ENCODE peak calls at places on chromosomes 6 and 20, in nine cellular contexts. Q, K, N, W, Z, A, U, Y and G are unnamed samples.

GRCh38 chr6:5998741-5999687 is 7.7 kb downstream of the NRN1 start:
- DNase-seq in Q (peak), K (peak), N (no peak), W (no peak), Z (no peak), A (no peak), U (no peak), Y (no peak), G (no peak)

GRCh38 chr6:168517742-168518347 is 76.9 kb downstream of the SMOC2 start:
- DNase-seq in Q (no peak), K (no peak), N (no peak), W (no peak), Z (no peak), A (no peak), U (no peak), Y (no peak), G (no peak)

GRCh38 chr6:16759646-16760535 is 1.4 kb downstream of the ATXN1 start:
- DNase-seq in Q (peak), K (peak), N (peak), W (peak), Z (peak), A (peak), U (peak), Y (peak), G (peak)

GRCh38 chr20:15487030-15487429 is 1086.2 kb downstream of the KIF16B start:
- DNase-seq in Q (no peak), K (peak), N (no peak), W (no peak), Z (no peak), A (no peak), U (no peak), Y (no peak), G (no peak)

GRCh38 chr6:163745566-163746400 is 331.3 kb downstream of the QKI start:
- DNase-seq in Q (no peak), K (peak), N (no peak), W (no peak), Z (peak), A (no peak), U (no peak), Y (peak), G (peak)

GRCh38 chr6:7535498-7535897 is 6.0 kb upstream of the DSP start:
- DNase-seq in Q (no peak), K (peak), N (no peak), W (no peak), Z (no peak), A (no peak), U (no peak), Y (no peak), G (peak)

GRCh38 chr6:5173862-5174643 is 86.7 kb downstream of the LYRM4 start:
- DNase-seq in Q (no peak), K (no peak), N (no peak), W (peak), Z (no peak), A (peak), U (no peak), Y (no peak), G (no peak)

GRCh38 chr6:109023348-109023925 is 71.2 kb downstream of the SESN1 start:
- DNase-seq in Q (no peak), K (no peak), N (no peak), W (no peak), Z (no peak), A (no peak), U (no peak), Y (no peak), G (no peak)

GRCh38 chr6:142680308-142680707 is 264.7 kb downstream of the HIVEP2 start:
- DNase-seq in Q (no peak), K (peak), N (no peak), W (peak), Z (peak), A (no peak), U (peak), Y (no peak), G (peak)

GRCh38 chr20:846894-847278 is 13.4 kb downstream of the FAM110A start:
- DNase-seq in Q (no peak), K (no peak), N (no peak), W (peak), Z (peak), A (peak), U (no peak), Y (no peak), G (no peak)

GRCh38 chr6:90715093-90715655 is 128.3 kb upstream of the MAP3K7 start:
- DNase-seq in Q (no peak), K (no peak), N (peak), W (no peak), Z (no peak), A (no peak), U (no peak), Y (peak), G (peak)

GRCh38 chr6:14642106-14642505 is 524.5 kb downstream of the CD83 start:
- DNase-seq in Q (no peak), K (no peak), N (no peak), W (no peak), Z (no peak), A (no peak), U (no peak), Y (no peak), G (no peak)

GRCh38 chr6:159074120-159074684 is 29.4 kb upstream of the TAGAP start:
- DNase-seq in Q (peak), K (peak), N (no peak), W (no peak), Z (no peak), A (peak), U (no peak), Y (peak), G (peak)

GRCh38 chr6:31922942-31923341 is 4.6 kb upstream of the C2 start:
- DNase-seq in Q (no peak), K (no peak), N (no peak), W (no peak), Z (no peak), A (peak), U (no peak), Y (no peak), G (no peak)

GRCh38 chr6:161029195-161029809 is 37.7 kb downstream of the MAP3K4 start:
- DNase-seq in Q (no peak), K (peak), N (no peak), W (no peak), Z (no peak), A (peak), U (no peak), Y (no peak), G (peak)

GRCh38 chr6:63245420-63245819 is 34.2 kb downstream of the FKBP1C start:
- DNase-seq in Q (no peak), K (no peak), N (no peak), W (no peak), Z (no peak), A (no peak), U (no peak), Y (no peak), G (no peak)

GRCh38 chr6:47938411-47938810 is 156.6 kb downstream of the OPN5 start:
- DNase-seq in Q (no peak), K (no peak), N (no peak), W (no peak), Z (no peak), A (no peak), U (no peak), Y (no peak), G (no peak)

GRCh38 chr6:63731946-63732735 is 96.5 kb downstream of the PHF3 start:
- DNase-seq in Q (no peak), K (no peak), N (no peak), W (no peak), Z (no peak), A (no peak), U (no peak), Y (no peak), G (peak)

GRCh38 chr20:53081916-53082863 is 110.0 kb downstream of the TSHZ2 start:
- DNase-seq in Q (no peak), K (no peak), N (no peak), W (no peak), Z (no peak), A (no peak), U (no peak), Y (no peak), G (peak)

GRCh38 chr20:52972190-52972937 is at the start of gene TSHZ2:
- DNase-seq in Q (peak), K (peak), N (peak), W (no peak), Z (peak), A (peak), U (peak), Y (peak), G (peak)

GRCh38 chr20:38554986-38555385 is 26.0 kb upstream of the ADIG start:
- DNase-seq in Q (no peak), K (no peak), N (no peak), W (no peak), Z (no peak), A (no peak), U (no peak), Y (peak), G (no peak)

GRCh38 chr6:150380256-150380655 is 11.4 kb downstream of the IYD start:
- DNase-seq in Q (no peak), K (peak), N (no peak), W (no peak), Z (no peak), A (no peak), U (no peak), Y (no peak), G (no peak)

GRCh38 chr20:10972219-10972860 is 298.5 kb upstream of the JAG1 start:
- DNase-seq in Q (no peak), K (no peak), N (no peak), W (no peak), Z (no peak), A (no peak), U (no peak), Y (no peak), G (no peak)

GRCh38 chr6:168675933-168676551 is 235.1 kb downstream of the SMOC2 start:
- DNase-seq in Q (no peak), K (no peak), N (no peak), W (no peak), Z (no peak), A (no peak), U (no peak), Y (no peak), G (no peak)

GRCh38 chr20:22333885-22334545 is 250.4 kb downstream of the FOXA2 start:
- DNase-seq in Q (peak), K (peak), N (peak), W (peak), Z (peak), A (peak), U (peak), Y (peak), G (peak)

GRCh38 chr6:112690497-112691202 is 343.5 kb downstream of the RFPL4B start:
- DNase-seq in Q (peak), K (peak), N (no peak), W (no peak), Z (no peak), A (no peak), U (no peak), Y (no peak), G (no peak)

GRCh38 chr6:170233304-170234205 is 57.3 kb downstream of the DLL1 start:
- DNase-seq in Q (no peak), K (no peak), N (no peak), W (no peak), Z (no peak), A (no peak), U (no peak), Y (no peak), G (no peak)

GRCh38 chr6:34696189-34696738 is 303 bp downstream of the ILRUN start:
- DNase-seq in Q (no peak), K (peak), N (no peak), W (peak), Z (peak), A (no peak), U (no peak), Y (peak), G (peak)

GRCh38 chr6:25902071-25902470 is 28.0 kb upstream of the SLC17A3 start:
- DNase-seq in Q (no peak), K (no peak), N (no peak), W (no peak), Z (no peak), A (peak), U (no peak), Y (no peak), G (no peak)

GRCh38 chr6:41546866-41547798 is 951 bp downstream of the FOXP4 start:
- DNase-seq in Q (peak), K (peak), N (peak), W (no peak), Z (peak), A (peak), U (peak), Y (peak), G (peak)

GRCh38 chr6:108945686-108946158 is 97.5 kb downstream of the ARMC2 start:
- DNase-seq in Q (no peak), K (peak), N (peak), W (no peak), Z (peak), A (no peak), U (peak), Y (no peak), G (no peak)

GRCh38 chr6:157831424-157832249 is 8.6 kb downstream of the SNX9 start:
- DNase-seq in Q (no peak), K (no peak), N (no peak), W (no peak), Z (no peak), A (no peak), U (no peak), Y (no peak), G (no peak)

GRCh38 chr6:129186988-129187387 is 304.1 kb downstream of the LAMA2 start:
- DNase-seq in Q (no peak), K (peak), N (no peak), W (no peak), Z (no peak), A (no peak), U (no peak), Y (no peak), G (peak)

GRCh38 chr20:9590189-9590588 is 75.8 kb downstream of the LAMP5 start:
- DNase-seq in Q (no peak), K (peak), N (no peak), W (no peak), Z (no peak), A (peak), U (no peak), Y (no peak), G (peak)

GRCh38 chr6:99548706-99549105 is 19.8 kb downstream of the CCNC start:
- DNase-seq in Q (no peak), K (no peak), N (no peak), W (no peak), Z (no peak), A (no peak), U (no peak), Y (no peak), G (no peak)

GRCh38 chr6:151765444-151765886 is 42.0 kb upstream of the ESR1 start:
- DNase-seq in Q (peak), K (peak), N (no peak), W (no peak), Z (no peak), A (peak), U (peak), Y (peak), G (peak)

GRCh38 chr6:150293423-150294280 is 75.2 kb upstream of the IYD start:
- DNase-seq in Q (no peak), K (peak), N (no peak), W (no peak), Z (no peak), A (no peak), U (no peak), Y (peak), G (peak)

GRCh38 chr6:136932599-136932998 is 10.5 kb downstream of the SLC35D3 start:
- DNase-seq in Q (no peak), K (no peak), N (no peak), W (no peak), Z (no peak), A (no peak), U (no peak), Y (no peak), G (no peak)

GRCh38 chr6:136927313-136927712 is 5.2 kb downstream of the SLC35D3 start:
- DNase-seq in Q (peak), K (no peak), N (no peak), W (no peak), Z (no peak), A (peak), U (no peak), Y (peak), G (peak)

GRCh38 chr6:136926383-136926782 is 4.3 kb downstream of the SLC35D3 start:
- DNase-seq in Q (no peak), K (no peak), N (no peak), W (no peak), Z (no peak), A (no peak), U (no peak), Y (no peak), G (no peak)

GRCh38 chr6:136930528-136930927 is 8.4 kb downstream of the SLC35D3 start:
- DNase-seq in Q (no peak), K (no peak), N (no peak), W (no peak), Z (no peak), A (no peak), U (no peak), Y (no peak), G (no peak)
- H3K4me3 ChIP-seq in Q (no peak), K (no peak), N (no peak), W (no peak), Z (no peak), A (no peak), U (no peak), Y (no peak), G (no peak)

DNA sequence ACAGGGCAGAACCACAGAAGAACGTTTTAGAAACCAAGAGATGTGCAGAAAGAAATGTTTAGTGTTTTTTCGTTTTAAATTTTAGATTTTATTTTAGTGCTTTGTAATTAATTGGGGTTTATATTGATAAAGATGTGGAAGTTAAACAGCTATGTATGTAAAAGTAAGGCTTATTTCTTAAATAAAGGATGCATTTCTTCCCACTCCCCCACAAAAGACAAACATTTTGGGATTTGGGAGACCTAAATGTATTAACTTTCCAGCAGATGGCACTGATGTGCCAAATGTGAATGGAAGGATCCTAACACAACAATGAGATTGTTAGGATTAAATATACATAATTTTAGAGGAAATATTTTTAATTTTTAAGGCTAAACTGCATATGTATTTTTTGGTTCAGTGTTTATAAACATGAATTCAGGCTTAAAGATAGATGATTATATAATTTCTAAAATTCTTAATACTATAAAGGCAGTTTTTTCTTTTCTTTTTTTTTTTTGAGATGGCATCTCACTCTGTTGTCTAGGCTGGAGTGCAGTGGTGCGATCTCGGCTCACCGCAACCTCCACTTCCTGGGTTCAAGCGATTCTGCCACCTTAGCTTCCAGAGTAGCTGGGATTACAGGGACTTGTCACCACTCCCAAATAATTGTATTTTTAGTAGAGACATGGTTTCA is 12.0 kb downstream of the PFDN4 start:
- DNase-seq in Q (peak), K (peak), N (no peak), W (no peak), Z (no peak), A (no peak), U (no peak), Y (peak), G (peak)
- TF ChIP-seq CTCF in Q (peak), K (peak), N (no peak), W (no peak), Z (peak), A (peak), U (peak), Y (peak), G (peak)

GRCh38 chr20:64176548-64177419 is 12.5 kb downstream of the MYT1 start:
- DNase-seq in Q (no peak), K (no peak), N (no peak), W (no peak), Z (no peak), A (no peak), U (no peak), Y (no peak), G (no peak)
- H3K4me3 ChIP-seq in Q (no peak), K (no peak), N (no peak), W (no peak), Z (no peak), A (no peak), U (no peak), Y (no peak), G (no peak)

DNA sequence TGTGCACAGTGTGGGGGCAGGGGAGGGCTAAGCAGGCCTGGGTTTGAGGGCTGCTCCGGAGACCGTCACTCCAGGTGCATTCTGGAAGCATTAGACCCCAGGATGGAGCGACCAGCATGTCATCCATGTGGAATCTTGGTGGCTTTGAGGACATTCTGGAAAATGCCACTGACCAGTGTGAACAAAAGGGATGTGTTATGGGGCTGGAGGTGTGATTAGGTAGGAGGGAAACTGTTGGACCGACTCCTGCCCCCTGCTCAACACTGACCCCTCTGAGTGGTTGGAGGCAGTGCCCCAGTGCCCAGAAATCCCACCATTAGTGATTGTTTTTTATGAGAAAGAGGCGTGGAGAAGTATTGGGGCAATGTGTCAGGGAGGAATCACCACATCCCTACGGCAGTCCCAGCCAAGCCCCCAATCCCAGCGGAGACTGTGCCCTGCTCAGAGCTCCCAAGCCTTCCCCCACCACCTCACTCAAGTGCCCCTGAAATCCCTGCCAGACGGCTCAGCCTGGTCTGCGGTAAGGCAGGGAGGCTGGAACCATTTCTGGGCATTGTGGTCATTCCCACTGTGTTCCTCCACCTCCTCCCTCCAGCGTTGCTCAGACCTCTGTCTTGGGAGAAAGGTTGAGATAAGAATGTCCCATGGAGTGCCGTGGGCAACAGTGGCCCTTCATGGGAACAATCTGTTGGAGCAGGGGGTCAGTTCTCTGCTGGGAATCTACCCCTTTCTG is 44.0 kb upstream of the TTPAL start:
- DNase-seq in Q (no peak), K (no peak), N (no peak), W (no peak), Z (no peak), A (no peak), U (no peak), Y (no peak), G (no peak)
- TF ChIP-seq CTCF in Q (no peak), K (no peak), N (no peak), W (no peak), Z (no peak), A (no peak), U (no peak), Y (peak), G (no peak)

GRCh38 chr20:62754991-62755356 is 41.3 kb upstream of the MRGBP start:
- DNase-seq in Q (no peak), K (no peak), N (no peak), W (no peak), Z (no peak), A (no peak), U (no peak), Y (no peak), G (no peak)
- H3K4me3 ChIP-seq in Q (no peak), K (no peak), N (no peak), W (no peak), Z (no peak), A (no peak), U (no peak), Y (no peak), G (no peak)

GRCh38 chr6:124795879-124796838 is 166.1 kb upstream of the RNF217 start:
- DNase-seq in Q (no peak), K (no peak), N (no peak), W (no peak), Z (no peak), A (peak), U (no peak), Y (peak), G (peak)
- TF ChIP-seq CTCF in Q (peak), K (peak), N (no peak), W (no peak), Z (peak), A (peak), U (peak), Y (peak), G (peak)

GRCh38 chr20:64050261-64051032 is 1.0 kb upstream of the SOX18 start:
- DNase-seq in Q (no peak), K (no peak), N (no peak), W (no peak), Z (no peak), A (no peak), U (no peak), Y (no peak), G (no peak)
- H3K4me3 ChIP-seq in Q (no peak), K (no peak), N (no peak), W (no peak), Z (peak), A (no peak), U (no peak), Y (no peak), G (no peak)

GRCh38 chr6:19772891-19773290 is 64.3 kb upstream of the ID4 start:
- DNase-seq in Q (no peak), K (no peak), N (no peak), W (no peak), Z (no peak), A (no peak), U (no peak), Y (no peak), G (no peak)
- TF ChIP-seq CTCF in Q (peak), K (no peak), N (no peak), W (no peak), Z (no peak), A (no peak), U (no peak), Y (no peak), G (peak)

GRCh38 chr6:80425089-80425823 is 318.8 kb downstream of the BCKDHB start:
- DNase-seq in Q (no peak), K (peak), N (no peak), W (no peak), Z (no peak), A (no peak), U (no peak), Y (no peak), G (no peak)
- H3K4me3 ChIP-seq in Q (no peak), K (no peak), N (no peak), W (no peak), Z (no peak), A (no peak), U (no peak), Y (no peak), G (no peak)